ENCODE peak calls at places on chromosomes 13 and 19, in four cellular contexts. J, O, S and Y are unnamed samples.

GRCh38 chr13:73842621-73843020 is 291.6 kb downstream of the KLF12 start:
- DNase-seq in J (no peak), O (no peak), S (no peak), Y (peak)

GRCh38 chr19:34664168-34664567 is 12.8 kb downstream of the SCGB2B2 start:
- DNase-seq in J (no peak), O (no peak), S (no peak), Y (no peak)

GRCh38 chr19:30344446-30345425 is 27.4 kb upstream of the ZNF536 start:
- DNase-seq in J (no peak), O (no peak), S (no peak), Y (no peak)

GRCh38 chr19:29326849-29327840 is 114.2 kb upstream of the UQCRFS1 start:
- DNase-seq in J (no peak), O (no peak), S (no peak), Y (no peak)

GRCh38 chr13:113073942-113074341 is 31.6 kb upstream of the F7 start:
- DNase-seq in J (no peak), O (no peak), S (no peak), Y (no peak)

GRCh38 chr13:96898212-96898611 is 96.1 kb downstream of the OXGR1 start:
- DNase-seq in J (no peak), O (no peak), S (no peak), Y (no peak)

GRCh38 chr13:29907670-29908069 is 57.3 kb upstream of the UBL3 start:
- DNase-seq in J (no peak), O (no peak), S (no peak), Y (no peak)

GRCh38 chr13:51674276-51674675 is 90.0 kb downstream of the WDFY2 start:
- DNase-seq in J (no peak), O (no peak), S (no peak), Y (no peak)

GRCh38 chr13:112638919-112639318 is 50.9 kb upstream of the ATP11A start:
- DNase-seq in J (no peak), O (no peak), S (no peak), Y (no peak)

GRCh38 chr19:6590458-6591319 is at the start of gene CD70:
- DNase-seq in J (no peak), O (no peak), S (no peak), Y (no peak)

GRCh38 chr19:4058696-4059492 is 7.8 kb downstream of the ZBTB7A start:
- DNase-seq in J (peak), O (no peak), S (no peak), Y (no peak)

GRCh38 chr19:14450168-14450874 is 17.2 kb downstream of the PKN1 start:
- DNase-seq in J (peak), O (peak), S (peak), Y (peak)

GRCh38 chr19:18424122-18424889 is 5.1 kb downstream of the SSBP4 start:
- DNase-seq in J (no peak), O (no peak), S (no peak), Y (no peak)

GRCh38 chr13:92463134-92463533 is 763.5 kb upstream of the GPC6 start:
- DNase-seq in J (no peak), O (no peak), S (no peak), Y (no peak)

GRCh38 chr13:59345316-59345715 is 818.4 kb downstream of the DIAPH3 start:
- DNase-seq in J (no peak), O (no peak), S (no peak), Y (peak)

GRCh38 chr13:59734393-59734792 is 429.3 kb downstream of the DIAPH3 start:
- DNase-seq in J (no peak), O (no peak), S (no peak), Y (no peak)

GRCh38 chr13:108345016-108345415 is 75.5 kb downstream of the TNFSF13B start:
- DNase-seq in J (no peak), O (no peak), S (no peak), Y (no peak)

GRCh38 chr13:47908200-47908902 is 92.7 kb downstream of the SUCLA2 start:
- DNase-seq in J (no peak), O (no peak), S (peak), Y (no peak)

GRCh38 chr13:92461402-92461801 is 765.2 kb upstream of the GPC6 start:
- DNase-seq in J (no peak), O (no peak), S (no peak), Y (no peak)

GRCh38 chr13:78768950-78769349 is 110.0 kb upstream of the OBI1 start:
- DNase-seq in J (no peak), O (no peak), S (no peak), Y (no peak)

GRCh38 chr19:719636-720377 is 11.1 kb downstream of the PALM start:
- DNase-seq in J (peak), O (no peak), S (no peak), Y (no peak)

DNA sequence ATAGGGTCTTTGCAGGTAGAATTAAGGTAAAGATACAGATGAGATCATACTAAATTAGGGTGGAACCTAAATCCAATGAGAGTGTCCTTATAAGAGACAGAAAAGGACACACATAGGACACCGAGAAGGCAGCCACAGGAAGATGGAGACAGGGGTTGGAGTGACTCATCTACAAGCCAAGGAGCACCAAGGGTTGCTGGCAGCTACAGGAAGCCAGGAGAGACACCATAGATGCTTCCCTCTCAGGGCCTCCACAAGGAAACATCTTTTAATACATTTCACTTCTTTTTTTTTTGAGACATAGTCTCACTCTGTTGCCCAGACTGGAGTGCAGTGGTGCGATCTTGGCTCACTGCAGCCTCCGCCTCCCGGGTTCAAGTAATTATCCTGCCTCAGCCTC is 10.1 kb downstream of the TMEM143 start:
- DNase-seq in J (no peak), O (no peak), S (no peak), Y (no peak)
- TF ChIP-seq EZH2 in J (no peak), O (no peak), S (no peak), Y (no peak)

GRCh38 chr19:23917856-23918255 is 3.2 kb downstream of the ZNF726 start:
- DNase-seq in J (no peak), O (no peak), S (no peak), Y (no peak)
- TF ChIP-seq JUN in J (no peak), O (no peak), S (no peak), Y (no peak)

GRCh38 chr19:41521860-41522555 is 54.0 kb upstream of the CEACAM21 start:
- DNase-seq in J (no peak), O (no peak), S (no peak), Y (no peak)
- TF ChIP-seq EZH2 in J (no peak), O (no peak), S (peak), Y (peak)

DNA sequence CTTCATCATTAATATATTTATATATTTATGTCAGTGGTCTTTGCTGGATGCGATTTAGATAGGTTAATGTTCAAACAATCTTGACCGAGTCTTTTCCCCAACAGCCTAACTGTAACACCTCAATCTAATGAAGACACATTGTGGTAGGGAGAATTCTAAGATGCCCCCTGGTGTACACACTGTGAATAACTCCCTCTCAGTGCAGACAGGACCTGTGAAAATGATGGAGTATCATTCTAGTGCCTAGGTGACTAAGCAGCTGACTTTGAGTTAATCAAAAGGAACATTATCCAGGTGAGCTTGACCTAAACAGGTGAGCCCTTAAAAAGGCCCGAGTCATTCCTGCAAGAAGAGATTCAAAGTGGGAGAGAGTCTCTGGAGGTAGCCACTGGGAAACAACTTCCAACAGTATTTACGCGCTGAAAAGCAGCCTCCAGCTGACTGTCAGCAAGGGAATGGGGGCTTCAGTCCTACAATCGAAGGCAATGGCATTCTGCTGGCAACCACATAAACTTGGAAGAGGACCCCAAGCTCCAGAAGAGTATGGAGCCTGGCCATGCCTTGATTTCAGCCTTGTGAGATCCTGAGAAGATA is 28.0 kb upstream of the KBTBD7 start:
- DNase-seq in J (peak), O (no peak), S (peak), Y (peak)
- TF ChIP-seq JUN in J (no peak), O (no peak), S (no peak), Y (no peak)

GRCh38 chr19:46659151-46660007 is 1.6 kb downstream of the DACT3 start:
- DNase-seq in J (peak), O (no peak), S (no peak), Y (no peak)
- TF ChIP-seq EZH2 in J (no peak), O (peak), S (no peak), Y (peak)

GRCh38 chr19:45128806-45129205 is 32.0 kb downstream of the NKPD1 start:
- DNase-seq in J (no peak), O (no peak), S (no peak), Y (no peak)

GRCh38 chr19:45133661-45134060 is 27.1 kb downstream of the NKPD1 start:
- DNase-seq in J (no peak), O (no peak), S (no peak), Y (no peak)

GRCh38 chr19:45130236-45130635 is 30.5 kb downstream of the NKPD1 start:
- DNase-seq in J (no peak), O (no peak), S (peak), Y (no peak)

GRCh38 chr19:45128109-45128508 is 32.7 kb downstream of the NKPD1 start:
- DNase-seq in J (no peak), O (no peak), S (no peak), Y (no peak)

GRCh38 chr19:45130888-45131615 is 29.7 kb downstream of the NKPD1 start:
- DNase-seq in J (no peak), O (no peak), S (peak), Y (peak)
- TF ChIP-seq JUN in J (no peak), O (no peak), S (no peak), Y (no peak)

GRCh38 chr19:13054605-13055212 is 47.9 kb downstream of the LYL1 start:
- DNase-seq in J (no peak), O (no peak), S (no peak), Y (no peak)

GRCh38 chr19:13056052-13056660 is 46.5 kb downstream of the LYL1 start:
- DNase-seq in J (no peak), O (no peak), S (no peak), Y (no peak)

GRCh38 chr19:13057147-13057572 is 45.5 kb downstream of the LYL1 start:
- DNase-seq in J (no peak), O (no peak), S (peak), Y (peak)

GRCh38 chr19:13053761-13054604 is 48.7 kb downstream of the LYL1 start:
- DNase-seq in J (no peak), O (no peak), S (peak), Y (peak)

DNA sequence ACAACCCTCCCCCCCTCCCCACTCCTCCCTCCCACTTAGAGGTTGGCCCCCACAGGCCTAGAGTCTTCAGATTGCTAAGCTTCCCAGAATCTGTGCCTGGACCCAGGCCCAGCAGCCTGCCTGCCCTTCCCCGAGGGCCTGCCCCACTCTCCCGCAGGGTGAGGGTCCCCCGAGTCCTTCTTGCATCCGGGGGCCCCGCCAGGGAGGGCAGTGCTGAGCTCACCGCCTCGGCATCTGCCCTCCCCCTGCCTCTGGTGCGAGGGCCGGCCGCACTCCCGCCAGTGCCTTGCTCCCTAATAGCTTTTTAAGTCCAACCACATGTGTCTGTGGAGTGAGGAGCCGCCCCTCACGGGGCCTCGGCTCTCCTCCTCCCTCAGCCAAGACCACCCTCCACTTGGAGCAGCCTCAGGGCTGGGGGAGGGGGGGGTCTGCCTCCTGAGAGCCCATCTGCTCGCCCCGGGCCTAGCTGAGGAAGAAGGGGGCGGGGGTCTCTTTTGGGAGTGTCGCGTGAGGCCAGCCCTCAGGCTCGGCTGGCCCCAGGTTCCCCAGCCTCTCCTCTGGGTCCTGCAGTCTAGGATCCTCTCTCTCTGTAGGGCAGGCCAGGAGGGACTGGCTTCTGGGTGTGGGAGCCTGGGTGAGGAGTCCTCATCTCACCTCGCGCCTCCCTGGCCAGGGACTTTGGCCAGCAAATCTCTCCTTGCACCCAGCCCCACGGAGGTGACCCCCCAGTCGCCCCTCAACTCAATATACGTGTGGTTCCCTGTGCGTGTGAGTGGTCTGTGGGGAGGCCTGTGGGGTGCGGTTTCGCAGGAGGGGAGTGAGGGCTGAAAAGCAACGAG is 47.2 kb downstream of the LYL1 start:
- DNase-seq in J (no peak), O (no peak), S (no peak), Y (peak)
- TF ChIP-seq EZH2 in J (no peak), O (peak), S (no peak), Y (no peak)